ENCODE peak calls at places on chromosomes 7 and 10, in seven cellular contexts. Q is activated CD8-positive, alpha-beta memory T cell treated with anti-CD3 and anti-CD28 coated beads, Interleukin-2, amount 50 U/mL, for 4 hours; T is activated naive CD8-positive, alpha-beta T cell treated with anti-CD3 and anti-CD28 coated beads for 36 hours; P is NCI-H1105; Y is activated CD4-positive, alpha-beta T cell treated with anti-CD3 and anti-CD28 coated beads for 36 hours; O is mesendoderm; D is HuH-7. J is an unnamed sample.

GRCh38 chr7:121485457-121486243 is 89.5 kb upstream of the FAM3C start:
- DNase-seq in Q (no peak), T (no peak), P (no peak), Y (no peak), O (no peak), D (no peak), J (no peak)

GRCh38 chr7:128405345-128406146 is 4.2 kb downstream of the IMPDH1 start:
- DNase-seq in Q (peak; percentile 70), T (peak; percentile 68), P (peak; percentile 49), Y (peak; percentile 74), O (peak; percentile 49), D (peak; percentile 71), J (no peak)

GRCh38 chr7:132049462-132050304 is 493.3 kb upstream of the PODXL start:
- DNase-seq in Q (no peak), T (peak; percentile 21), P (no peak), Y (peak; percentile 64), O (peak; percentile 54), D (peak; percentile 52), J (peak; percentile 37)

GRCh38 chr10:80501381-80501912 is 36.3 kb upstream of the SH2D4B start:
- DNase-seq in Q (no peak), T (no peak), P (no peak), Y (no peak), O (no peak), D (no peak), J (no peak)

GRCh38 chr10:125911990-125912389 is 15.6 kb downstream of the FANK1 start:
- DNase-seq in Q (no peak), T (no peak), P (no peak), Y (no peak), O (no peak), D (no peak), J (peak; percentile 76)

GRCh38 chr10:8073696-8074416 is 19.4 kb downstream of the GATA3 start:
- DNase-seq in Q (no peak), T (peak; percentile 22), P (no peak), Y (peak; percentile 50), O (no peak), D (no peak), J (no peak)

GRCh38 chr10:63692205-63692896 is 171.2 kb downstream of the REEP3 start:
- DNase-seq in Q (no peak), T (no peak), P (no peak), Y (no peak), O (no peak), D (no peak), J (no peak)

GRCh38 chr10:104120903-104121484 is 977 bp upstream of the SFR1 start:
- DNase-seq in Q (peak; percentile 71), T (peak; percentile 82), P (peak; percentile 56), Y (peak; percentile 91), O (peak; percentile 98), D (peak; percentile 55), J (peak; percentile 77)

GRCh38 chr7:114820993-114821945 is 100.6 kb upstream of the MDFIC start:
- DNase-seq in Q (no peak), T (no peak), P (no peak), Y (no peak), O (no peak), D (no peak), J (no peak)

GRCh38 chr7:45112648-45113047 is 1.2 kb upstream of the TBRG4 start:
- DNase-seq in Q (no peak), T (no peak), P (no peak), Y (no peak), O (no peak), D (no peak), J (no peak)

GRCh38 chr10:32190890-32191491 is 134.8 kb upstream of the KIF5B start:
- DNase-seq in Q (no peak), T (no peak), P (no peak), Y (no peak), O (peak; percentile 34), D (no peak), J (no peak)

GRCh38 chr10:6035101-6035834 is 26.9 kb downstream of the IL2RA start:
- DNase-seq in Q (no peak), T (no peak), P (no peak), Y (peak; percentile 9), O (no peak), D (no peak), J (no peak)

GRCh38 chr7:519429-519973 is at the start of gene PDGFA:
- DNase-seq in Q (no peak), T (peak; percentile 43), P (no peak), Y (peak; percentile 55), O (peak; percentile 39), D (no peak), J (peak; percentile 73)

GRCh38 chr10:15703167-15703880 is 16.4 kb downstream of the ITGA8 start:
- DNase-seq in Q (no peak), T (no peak), P (no peak), Y (no peak), O (peak; percentile 9), D (no peak), J (no peak)

GRCh38 chr10:51786016-51786683 is 86.8 kb upstream of the CSTF2T start:
- DNase-seq in Q (no peak), T (no peak), P (no peak), Y (no peak), O (peak; percentile 35), D (no peak), J (no peak)

GRCh38 chr10:117217196-117217761 is 20.0 kb downstream of the KCNK18 start:
- DNase-seq in Q (no peak), T (peak; percentile 14), P (no peak), Y (peak; percentile 38), O (peak; percentile 77), D (no peak), J (peak; percentile 36)

GRCh38 chr7:18647602-18648001 is 152.1 kb downstream of the HDAC9 start:
- DNase-seq in Q (no peak), T (no peak), P (no peak), Y (no peak), O (no peak), D (no peak), J (no peak)

GRCh38 chr10:87503892-87504291 is 801 bp upstream of the MINPP1 start:
- DNase-seq in Q (no peak), T (no peak), P (no peak), Y (no peak), O (no peak), D (no peak), J (no peak)

GRCh38 chr7:54704851-54705250 is 54.2 kb downstream of the SEC61G start:
- DNase-seq in Q (no peak), T (no peak), P (no peak), Y (no peak), O (no peak), D (no peak), J (no peak)